ENCODE peak calls at places on chromosomes 6 and 20, in six cellular contexts. One of them, this sample, is unnamed.

GRCh38 chr20:31543966-31544598 is 29.8 kb downstream of the HM13 start:
- DNase-seq in right atrium auricular region: no peak
- DNase-seq in HFF-Myc: peak; percentile 97
- DNase-seq in GM06990: no peak
- DNase-seq in astrocyte: peak; percentile 95
- DNase-seq in suprapubic skin: no peak
- DNase-seq in this sample: peak; percentile 95

GRCh38 chr6:16286151-16286522 is 47.8 kb downstream of the GMPR start:
- DNase-seq in suprapubic skin: no peak
- DNase-seq in GM06990: peak; percentile 40
- DNase-seq in right atrium auricular region: no peak
- DNase-seq in astrocyte: no peak
- DNase-seq in HFF-Myc: peak; percentile 16
- DNase-seq in this sample: no peak

GRCh38 chr6:30238178-30238795 is 25.1 kb upstream of the TRIM26 start:
- DNase-seq in right atrium auricular region: no peak
- DNase-seq in astrocyte: peak; percentile 4
- DNase-seq in suprapubic skin: no peak
- DNase-seq in HFF-Myc: no peak
- DNase-seq in GM06990: no peak
- DNase-seq in this sample: no peak

GRCh38 chr6:133646021-133646682 is 242.8 kb upstream of the TCF21 start:
- DNase-seq in right atrium auricular region: no peak
- DNase-seq in GM06990: no peak
- DNase-seq in HFF-Myc: peak; percentile 19
- DNase-seq in suprapubic skin: no peak
- DNase-seq in astrocyte: peak; percentile 81
- DNase-seq in this sample: peak; percentile 81

GRCh38 chr6:3205913-3206312 is 21.5 kb downstream of the TUBB2B start:
- DNase-seq in suprapubic skin: no peak
- DNase-seq in right atrium auricular region: no peak
- DNase-seq in HFF-Myc: no peak
- DNase-seq in GM06990: no peak
- DNase-seq in astrocyte: peak; percentile 98
- DNase-seq in this sample: peak; percentile 94

GRCh38 chr20:14622796-14623195 is 285.4 kb upstream of the FLRT3 start:
- DNase-seq in HFF-Myc: peak; percentile 10
- DNase-seq in GM06990: no peak
- DNase-seq in suprapubic skin: no peak
- DNase-seq in right atrium auricular region: no peak
- DNase-seq in astrocyte: peak; percentile 16
- DNase-seq in this sample: no peak

GRCh38 chr6:14681699-14682487 is 564.0 kb upstream of the JARID2 start:
- DNase-seq in HFF-Myc: no peak
- DNase-seq in suprapubic skin: no peak
- DNase-seq in right atrium auricular region: no peak
- DNase-seq in GM06990: no peak
- DNase-seq in astrocyte: peak; percentile 79
- DNase-seq in this sample: no peak

GRCh38 chr6:111843347-111844147 is 29.7 kb downstream of the FYN start:
- DNase-seq in astrocyte: peak; percentile 46
- DNase-seq in suprapubic skin: no peak
- DNase-seq in GM06990: no peak
- DNase-seq in right atrium auricular region: no peak
- DNase-seq in HFF-Myc: no peak
- DNase-seq in this sample: no peak

GRCh38 chr20:58956078-58956477 is 25.0 kb upstream of the NELFCD start:
- DNase-seq in suprapubic skin: no peak
- DNase-seq in right atrium auricular region: no peak
- DNase-seq in HFF-Myc: no peak
- DNase-seq in astrocyte: no peak
- DNase-seq in GM06990: no peak
- DNase-seq in this sample: no peak

GRCh38 chr6:105015482-105015881 is 58.6 kb downstream of the LIN28B start:
- DNase-seq in astrocyte: peak; percentile 79
- DNase-seq in GM06990: no peak
- DNase-seq in HFF-Myc: no peak
- DNase-seq in right atrium auricular region: no peak
- DNase-seq in suprapubic skin: no peak
- DNase-seq in this sample: no peak

GRCh38 chr6:16206595-16207037 is 31.8 kb upstream of the GMPR start:
- DNase-seq in astrocyte: peak; percentile 78
- DNase-seq in HFF-Myc: peak; percentile 86
- DNase-seq in suprapubic skin: no peak
- DNase-seq in GM06990: no peak
- DNase-seq in right atrium auricular region: peak; percentile 85
- DNase-seq in this sample: peak; percentile 66

GRCh38 chr6:5202206-5202605 is 58.5 kb downstream of the LYRM4 start:
- DNase-seq in right atrium auricular region: no peak
- DNase-seq in GM06990: no peak
- DNase-seq in suprapubic skin: no peak
- DNase-seq in HFF-Myc: no peak
- DNase-seq in astrocyte: no peak
- DNase-seq in this sample: no peak

GRCh38 chr6:159104931-159105330 is 60.1 kb upstream of the TAGAP start:
- DNase-seq in suprapubic skin: no peak
- DNase-seq in right atrium auricular region: peak; percentile 36
- DNase-seq in HFF-Myc: no peak
- DNase-seq in astrocyte: no peak
- DNase-seq in GM06990: peak; percentile 63
- DNase-seq in this sample: no peak

GRCh38 chr6:157884756-157885155 is 61.7 kb downstream of the SNX9 start:
- DNase-seq in right atrium auricular region: no peak
- DNase-seq in HFF-Myc: no peak
- DNase-seq in astrocyte: no peak
- DNase-seq in GM06990: no peak
- DNase-seq in suprapubic skin: no peak
- DNase-seq in this sample: no peak

GRCh38 chr6:103797738-103798137 is 1062.0 kb downstream of the HACE1 start:
- DNase-seq in GM06990: no peak
- DNase-seq in astrocyte: no peak
- DNase-seq in HFF-Myc: no peak
- DNase-seq in suprapubic skin: no peak
- DNase-seq in right atrium auricular region: no peak
- DNase-seq in this sample: no peak

GRCh38 chr6:68716605-68717004 is 81.5 kb downstream of the ADGRB3 start:
- DNase-seq in HFF-Myc: no peak
- DNase-seq in astrocyte: no peak
- DNase-seq in right atrium auricular region: no peak
- DNase-seq in GM06990: no peak
- DNase-seq in suprapubic skin: no peak
- DNase-seq in this sample: no peak

GRCh38 chr20:23646106-23646958 is 8.6 kb upstream of the CST3 start:
- DNase-seq in astrocyte: no peak
- DNase-seq in right atrium auricular region: no peak
- DNase-seq in GM06990: no peak
- DNase-seq in suprapubic skin: no peak
- DNase-seq in HFF-Myc: no peak
- DNase-seq in this sample: no peak

GRCh38 chr6:12051861-12052368 is 39.8 kb downstream of the HIVEP1 start:
- DNase-seq in right atrium auricular region: no peak
- DNase-seq in GM06990: peak; percentile 79
- DNase-seq in astrocyte: peak; percentile 59
- DNase-seq in HFF-Myc: no peak
- DNase-seq in suprapubic skin: no peak
- DNase-seq in this sample: no peak

GRCh38 chr6:43950731-43951062 is 176.6 kb downstream of the MRPL14 start:
- DNase-seq in GM06990: no peak
- DNase-seq in HFF-Myc: no peak
- DNase-seq in suprapubic skin: no peak
- DNase-seq in right atrium auricular region: no peak
- DNase-seq in astrocyte: no peak
- DNase-seq in this sample: no peak

GRCh38 chr6:119858901-119859300 is 509.3 kb upstream of the MAN1A1 start:
- DNase-seq in HFF-Myc: no peak
- DNase-seq in suprapubic skin: no peak
- DNase-seq in astrocyte: peak; percentile 4
- DNase-seq in right atrium auricular region: no peak
- DNase-seq in GM06990: no peak
- DNase-seq in this sample: no peak

GRCh38 chr6:121504227-121504626 is 68.8 kb downstream of the GJA1 start:
- DNase-seq in suprapubic skin: no peak
- DNase-seq in GM06990: no peak
- DNase-seq in astrocyte: peak; percentile 96
- DNase-seq in HFF-Myc: peak; percentile 29
- DNase-seq in right atrium auricular region: no peak
- DNase-seq in this sample: no peak

GRCh38 chr6:113875470-113875869 is 18.3 kb downstream of the MARCKS start:
- DNase-seq in suprapubic skin: no peak
- DNase-seq in right atrium auricular region: no peak
- DNase-seq in HFF-Myc: no peak
- DNase-seq in astrocyte: peak; percentile 78
- DNase-seq in GM06990: no peak
- DNase-seq in this sample: no peak

GRCh38 chr6:131116321-131116720 is 18.9 kb upstream of the AKAP7 start:
- DNase-seq in HFF-Myc: no peak
- DNase-seq in right atrium auricular region: no peak
- DNase-seq in suprapubic skin: no peak
- DNase-seq in GM06990: no peak
- DNase-seq in astrocyte: no peak
- DNase-seq in this sample: no peak

GRCh38 chr20:49687595-49688567 is 25.8 kb downstream of the B4GALT5 start:
- DNase-seq in astrocyte: no peak
- DNase-seq in HFF-Myc: no peak
- DNase-seq in right atrium auricular region: no peak
- DNase-seq in GM06990: no peak
- DNase-seq in suprapubic skin: no peak
- DNase-seq in this sample: no peak

DNA sequence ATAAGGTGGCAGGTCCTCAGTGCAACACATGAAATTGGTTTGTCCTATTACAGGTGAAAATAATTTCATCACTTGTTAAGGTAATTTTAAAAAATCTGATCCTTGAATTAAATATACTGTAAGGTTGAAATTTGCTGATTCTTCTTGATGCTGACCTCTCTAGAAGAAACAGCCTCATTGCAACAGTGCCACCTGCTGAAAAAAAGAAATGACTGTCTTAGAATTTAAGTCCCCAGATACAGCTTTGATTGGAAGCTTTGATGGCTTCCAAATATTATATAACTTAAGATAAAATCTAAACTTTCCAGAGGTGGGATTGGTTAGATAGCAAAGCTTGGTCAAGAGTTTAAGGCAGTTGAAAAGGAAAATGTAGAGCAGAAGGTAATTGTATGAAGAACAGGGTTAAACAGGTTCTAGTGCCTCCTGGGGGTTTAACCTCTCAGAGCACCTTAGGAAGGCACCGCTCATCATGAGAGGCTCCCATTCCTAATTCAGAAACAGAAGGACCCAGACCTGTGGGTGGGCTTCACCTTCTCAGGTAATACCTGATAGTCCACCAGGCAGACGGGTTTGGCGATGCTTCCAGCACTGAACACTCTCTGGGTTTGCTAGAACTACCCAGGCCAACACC is 401.0 kb downstream of the PAX1 start:
- DNase-seq in GM06990: no peak
- DNase-seq in suprapubic skin: no peak
- DNase-seq in right atrium auricular region: no peak
- DNase-seq in HFF-Myc: no peak
- DNase-seq in astrocyte: no peak
- DNase-seq in this sample: no peak
- TF ChIP-seq CTCF in GM06990: peak; percentile 31
- TF ChIP-seq CTCF in suprapubic skin: no peak
- TF ChIP-seq CTCF in right atrium auricular region: peak; percentile 60
- TF ChIP-seq CTCF in HFF-Myc: no peak
- TF ChIP-seq CTCF in astrocyte: peak; percentile 34
- TF ChIP-seq CTCF in this sample: peak; percentile 29

GRCh38 chr6:106884576-106884975 is 90.0 kb downstream of the CD24 start:
- DNase-seq in GM06990: no peak
- DNase-seq in suprapubic skin: no peak
- DNase-seq in right atrium auricular region: no peak
- DNase-seq in astrocyte: no peak
- DNase-seq in HFF-Myc: no peak
- DNase-seq in this sample: no peak

GRCh38 chr6:106882601-106883518 is 91.7 kb downstream of the CD24 start:
- DNase-seq in astrocyte: no peak
- DNase-seq in HFF-Myc: no peak
- DNase-seq in right atrium auricular region: no peak
- DNase-seq in GM06990: no peak
- DNase-seq in suprapubic skin: no peak
- DNase-seq in this sample: no peak

GRCh38 chr6:106885659-106886058 is 88.9 kb downstream of the CD24 start:
- DNase-seq in suprapubic skin: no peak
- DNase-seq in right atrium auricular region: no peak
- DNase-seq in GM06990: no peak
- DNase-seq in HFF-Myc: no peak
- DNase-seq in astrocyte: no peak
- DNase-seq in this sample: no peak

GRCh38 chr6:106882133-106882532 is 92.4 kb downstream of the CD24 start:
- DNase-seq in GM06990: no peak
- DNase-seq in right atrium auricular region: no peak
- DNase-seq in HFF-Myc: no peak
- DNase-seq in astrocyte: no peak
- DNase-seq in suprapubic skin: no peak
- DNase-seq in this sample: no peak

GRCh38 chr6:106883808-106884262 is 90.7 kb downstream of the CD24 start:
- DNase-seq in GM06990: no peak
- DNase-seq in astrocyte: no peak
- DNase-seq in right atrium auricular region: no peak
- DNase-seq in suprapubic skin: no peak
- DNase-seq in HFF-Myc: no peak
- DNase-seq in this sample: no peak
- TF ChIP-seq CTCF in GM06990: no peak
- TF ChIP-seq CTCF in astrocyte: no peak
- TF ChIP-seq CTCF in right atrium auricular region: no peak
- TF ChIP-seq CTCF in suprapubic skin: no peak
- TF ChIP-seq CTCF in HFF-Myc: no peak
- TF ChIP-seq CTCF in this sample: no peak

DNA sequence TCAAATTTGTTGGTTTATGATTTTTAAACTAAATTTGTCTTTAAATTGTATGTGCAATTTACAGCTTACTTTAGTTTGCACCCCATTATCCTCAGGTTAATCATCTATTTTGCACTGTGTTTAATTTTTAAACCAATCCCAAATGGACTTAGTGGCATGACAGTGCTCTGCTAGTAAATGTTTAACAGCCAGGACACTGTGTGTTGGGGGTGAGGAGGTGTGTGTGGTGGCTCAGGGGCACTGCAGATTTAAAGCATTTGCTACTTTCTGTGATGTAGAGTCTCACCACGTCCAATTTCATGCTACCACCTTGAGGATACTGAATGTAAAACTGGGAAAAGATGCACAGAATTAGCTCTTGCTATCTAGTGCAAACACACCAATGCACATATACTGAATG is 225.7 kb downstream of the HAO1 start:
- DNase-seq in astrocyte: no peak
- DNase-seq in HFF-Myc: no peak
- DNase-seq in right atrium auricular region: no peak
- DNase-seq in suprapubic skin: no peak
- DNase-seq in GM06990: no peak
- DNase-seq in this sample: no peak
- TF ChIP-seq CTCF in astrocyte: no peak
- TF ChIP-seq CTCF in HFF-Myc: no peak
- TF ChIP-seq CTCF in right atrium auricular region: no peak
- TF ChIP-seq CTCF in suprapubic skin: no peak
- TF ChIP-seq CTCF in GM06990: no peak
- TF ChIP-seq CTCF in this sample: no peak

DNA sequence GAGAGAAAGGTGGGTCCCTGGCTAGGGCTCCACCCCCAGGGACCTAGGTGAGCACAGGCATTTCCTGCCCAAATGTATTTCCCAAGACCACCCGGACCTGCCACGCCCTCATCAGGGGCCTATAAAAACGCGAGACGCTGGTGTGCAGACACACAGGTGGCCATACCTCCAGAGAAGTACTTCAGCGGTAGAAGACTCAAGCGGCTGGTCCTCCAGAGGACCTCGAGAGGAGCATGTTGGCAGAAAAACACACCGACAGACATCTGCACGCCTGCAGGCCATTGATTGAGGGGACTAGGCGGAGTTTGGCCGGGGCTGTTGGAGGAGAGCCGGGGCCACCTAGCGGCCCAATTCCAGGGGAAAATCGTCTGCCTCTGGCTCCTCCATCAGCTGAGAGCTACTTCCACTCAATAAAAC is 695.8 kb upstream of the MMS22L start:
- DNase-seq in suprapubic skin: no peak
- DNase-seq in astrocyte: no peak
- DNase-seq in HFF-Myc: no peak
- DNase-seq in GM06990: peak; percentile 3
- DNase-seq in right atrium auricular region: no peak
- DNase-seq in this sample: no peak
- TF ChIP-seq CTCF in suprapubic skin: no peak
- TF ChIP-seq CTCF in astrocyte: no peak
- TF ChIP-seq CTCF in HFF-Myc: no peak
- TF ChIP-seq CTCF in GM06990: no peak
- TF ChIP-seq CTCF in right atrium auricular region: no peak
- TF ChIP-seq CTCF in this sample: no peak